ENCODE peak calls at places on chromosomes 11 and 22, in eight cellular contexts. One of them, this sample, is unnamed. For H4K20me1, the result is how much of the 10 kb centered on the place peaks cover.

GRCh38 chr22:42716649-42717127 is 4.0 kb downstream of the A4GALT start:
- DNase-seq in GM23248: no peak
- DNase-seq in IMR-90: no peak
- DNase-seq in mammary epithelial cell: no peak
- DNase-seq in fibroblast of lung: no peak
- DNase-seq in astrocyte: no peak
- DNase-seq in SK-N-SH: no peak
- DNase-seq in HCT116: no peak
- DNase-seq in this sample: no peak

GRCh38 chr11:117862019-117862725 is 14.3 kb downstream of the FXYD6 start:
- DNase-seq in GM23248: no peak
- DNase-seq in IMR-90: no peak
- DNase-seq in mammary epithelial cell: no peak
- DNase-seq in fibroblast of lung: no peak
- DNase-seq in astrocyte: no peak
- DNase-seq in SK-N-SH: no peak
- DNase-seq in HCT116: no peak
- DNase-seq in this sample: no peak

GRCh38 chr22:30872282-30873041 is 96.1 kb downstream of the MORC2 start:
- DNase-seq in GM23248: no peak
- DNase-seq in IMR-90: no peak
- DNase-seq in mammary epithelial cell: no peak
- DNase-seq in fibroblast of lung: no peak
- DNase-seq in astrocyte: no peak
- DNase-seq in SK-N-SH: peak
- DNase-seq in HCT116: no peak
- DNase-seq in this sample: no peak

GRCh38 chr11:121367434-121367833 is 74.9 kb downstream of the SC5D start:
- DNase-seq in GM23248: peak
- DNase-seq in IMR-90: peak
- DNase-seq in mammary epithelial cell: peak
- DNase-seq in fibroblast of lung: no peak
- DNase-seq in astrocyte: no peak
- DNase-seq in SK-N-SH: no peak
- DNase-seq in HCT116: no peak
- DNase-seq in this sample: no peak

GRCh38 chr11:90288207-90288821 is 65.5 kb upstream of the CHORDC1 start:
- DNase-seq in GM23248: peak
- DNase-seq in IMR-90: peak
- DNase-seq in mammary epithelial cell: peak
- DNase-seq in fibroblast of lung: peak
- DNase-seq in astrocyte: peak
- DNase-seq in SK-N-SH: peak
- DNase-seq in HCT116: peak
- DNase-seq in this sample: no peak

GRCh38 chr11:76523147-76523546 is 78.3 kb downstream of the EMSY start:
- DNase-seq in GM23248: no peak
- DNase-seq in IMR-90: no peak
- DNase-seq in mammary epithelial cell: no peak
- DNase-seq in fibroblast of lung: no peak
- DNase-seq in astrocyte: no peak
- DNase-seq in SK-N-SH: no peak
- DNase-seq in HCT116: no peak
- DNase-seq in this sample: no peak

GRCh38 chr11:2677127-2677526 is 22.7 kb downstream of the KCNQ1OT1 start:
- DNase-seq in GM23248: no peak
- DNase-seq in IMR-90: no peak
- DNase-seq in mammary epithelial cell: no peak
- DNase-seq in fibroblast of lung: no peak
- DNase-seq in astrocyte: no peak
- DNase-seq in SK-N-SH: no peak
- DNase-seq in HCT116: no peak
- DNase-seq in this sample: no peak

GRCh38 chr22:44074286-44074984 is 50.3 kb downstream of the PARVB start:
- DNase-seq in GM23248: no peak
- DNase-seq in IMR-90: no peak
- DNase-seq in mammary epithelial cell: no peak
- DNase-seq in fibroblast of lung: no peak
- DNase-seq in astrocyte: no peak
- DNase-seq in SK-N-SH: peak
- DNase-seq in HCT116: no peak
- DNase-seq in this sample: no peak

GRCh38 chr11:20020716-20021115 is 139.6 kb downstream of the DBX1 start:
- DNase-seq in GM23248: no peak
- DNase-seq in IMR-90: no peak
- DNase-seq in mammary epithelial cell: no peak
- DNase-seq in fibroblast of lung: no peak
- DNase-seq in astrocyte: no peak
- DNase-seq in SK-N-SH: no peak
- DNase-seq in HCT116: no peak
- DNase-seq in this sample: no peak

GRCh38 chr11:105361651-105362050 is 222.1 kb upstream of the CARD18 start:
- DNase-seq in GM23248: no peak
- DNase-seq in IMR-90: no peak
- DNase-seq in mammary epithelial cell: peak
- DNase-seq in fibroblast of lung: no peak
- DNase-seq in astrocyte: no peak
- DNase-seq in SK-N-SH: no peak
- DNase-seq in HCT116: no peak
- DNase-seq in this sample: no peak

GRCh38 chr22:49103314-49104052 is 724.2 kb downstream of the BRD1 start:
- DNase-seq in GM23248: no peak
- DNase-seq in IMR-90: no peak
- DNase-seq in mammary epithelial cell: no peak
- DNase-seq in fibroblast of lung: no peak
- DNase-seq in astrocyte: no peak
- DNase-seq in SK-N-SH: peak
- DNase-seq in HCT116: no peak
- DNase-seq in this sample: no peak

GRCh38 chr11:96134622-96135021 is 208.4 kb downstream of the MAML2 start:
- DNase-seq in GM23248: peak
- DNase-seq in IMR-90: peak
- DNase-seq in mammary epithelial cell: peak
- DNase-seq in fibroblast of lung: no peak
- DNase-seq in astrocyte: no peak
- DNase-seq in SK-N-SH: no peak
- DNase-seq in HCT116: no peak
- DNase-seq in this sample: no peak

GRCh38 chr11:11731311-11732083 is 109.7 kb upstream of the GALNT18 start:
- DNase-seq in GM23248: peak
- DNase-seq in IMR-90: peak
- DNase-seq in mammary epithelial cell: peak
- DNase-seq in fibroblast of lung: peak
- DNase-seq in astrocyte: peak
- DNase-seq in SK-N-SH: no peak
- DNase-seq in HCT116: peak
- DNase-seq in this sample: peak

GRCh38 chr22:39966522-39966921 is 6.3 kb downstream of the TMA7B start:
- DNase-seq in GM23248: no peak
- DNase-seq in IMR-90: no peak
- DNase-seq in mammary epithelial cell: no peak
- DNase-seq in fibroblast of lung: no peak
- DNase-seq in astrocyte: no peak
- DNase-seq in SK-N-SH: no peak
- DNase-seq in HCT116: no peak
- DNase-seq in this sample: no peak
- H4K20me1 ChIP-seq in GM23248: under half
- H4K20me1 ChIP-seq in IMR-90: under half
- H4K20me1 ChIP-seq in mammary epithelial cell: under half
- H4K20me1 ChIP-seq in fibroblast of lung: under half
- H4K20me1 ChIP-seq in astrocyte: under half
- H4K20me1 ChIP-seq in SK-N-SH: under half
- H4K20me1 ChIP-seq in HCT116: under half
- H4K20me1 ChIP-seq in this sample: under half

DNA sequence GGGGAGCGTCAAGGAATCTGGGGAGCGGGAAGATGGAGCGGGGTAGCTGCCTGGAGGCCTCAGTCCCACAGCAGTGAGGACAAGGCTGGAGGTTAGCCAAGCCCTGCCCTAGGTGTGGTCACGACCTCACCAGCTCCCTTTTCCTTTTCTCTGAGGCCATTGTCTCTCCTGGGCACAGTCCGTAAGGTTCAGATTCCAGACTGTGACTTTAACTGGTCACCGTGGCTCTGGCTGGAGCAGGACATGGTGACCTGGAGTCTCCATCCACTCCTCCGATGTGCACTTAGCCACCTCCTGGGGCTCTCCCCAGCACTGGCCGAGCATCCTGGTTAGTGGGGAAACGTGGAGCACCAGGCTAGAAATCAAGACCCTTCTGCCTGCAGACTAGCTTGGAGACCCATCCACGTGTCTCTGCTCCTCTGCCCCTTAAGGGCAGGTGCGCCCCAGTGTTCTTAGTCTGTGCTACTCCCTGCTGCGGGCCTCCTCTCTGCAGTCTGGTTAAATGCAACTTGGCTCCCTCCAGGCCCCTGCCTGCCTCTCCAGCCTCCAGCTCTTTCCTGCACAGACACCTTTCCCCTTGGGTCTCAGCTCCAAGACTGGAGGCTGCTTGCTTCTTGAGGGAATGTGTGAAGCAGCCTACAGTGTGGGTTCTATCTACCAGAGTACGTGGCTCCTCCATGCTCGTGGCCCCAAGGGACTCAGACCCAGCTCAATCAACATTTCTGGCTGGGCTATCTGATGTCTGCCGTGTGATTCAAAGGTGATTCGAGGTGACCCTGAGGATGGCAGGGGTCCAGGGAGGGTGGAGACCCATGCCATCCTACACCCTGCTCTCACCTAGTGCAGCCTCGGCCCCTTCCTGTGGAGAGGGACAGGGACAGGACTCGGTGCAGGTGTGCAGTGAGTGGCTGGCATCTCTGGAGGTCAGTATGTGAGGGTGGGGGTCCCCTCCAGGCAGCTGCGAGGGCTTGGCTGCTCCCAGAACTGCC is 5.2 kb downstream of the SLC25A1 start:
- DNase-seq in GM23248: no peak
- DNase-seq in IMR-90: no peak
- DNase-seq in mammary epithelial cell: no peak
- DNase-seq in fibroblast of lung: no peak
- DNase-seq in astrocyte: no peak
- DNase-seq in SK-N-SH: no peak
- DNase-seq in HCT116: no peak
- DNase-seq in this sample: no peak
- H3K9ac ChIP-seq in GM23248: peak
- H3K9ac ChIP-seq in IMR-90: no peak
- H3K9ac ChIP-seq in mammary epithelial cell: no peak
- H3K9ac ChIP-seq in fibroblast of lung: no peak
- H3K9ac ChIP-seq in astrocyte: peak
- H3K9ac ChIP-seq in SK-N-SH: peak
- H3K9ac ChIP-seq in HCT116: peak
- H3K9ac ChIP-seq in this sample: peak

DNA sequence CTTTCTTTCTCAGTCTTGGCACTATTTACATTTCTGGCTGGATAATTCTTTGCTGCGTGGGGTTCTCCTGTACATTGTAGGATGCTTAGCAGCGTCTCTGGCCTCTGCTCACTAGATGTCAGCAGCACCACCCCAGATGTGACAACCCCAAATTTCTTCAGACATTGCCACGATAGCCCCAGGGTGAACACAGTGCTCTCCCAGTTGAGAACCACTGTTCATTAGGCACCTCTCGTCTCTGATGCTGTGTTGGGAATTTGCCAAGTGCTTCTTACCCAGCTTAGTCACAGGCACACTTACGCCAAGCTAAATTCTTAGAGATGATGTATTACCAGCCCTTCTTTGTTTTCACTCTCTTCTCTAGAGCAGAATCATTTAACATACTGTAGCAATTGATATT is 9.4 kb downstream of the TRIM6 start:
- DNase-seq in GM23248: peak
- DNase-seq in IMR-90: peak
- DNase-seq in mammary epithelial cell: peak
- DNase-seq in fibroblast of lung: peak
- DNase-seq in astrocyte: peak
- DNase-seq in SK-N-SH: no peak
- DNase-seq in HCT116: no peak
- DNase-seq in this sample: peak
- H3K4me2 ChIP-seq in GM23248: peak
- H3K4me2 ChIP-seq in IMR-90: peak
- H3K4me2 ChIP-seq in mammary epithelial cell: no peak
- H3K4me2 ChIP-seq in fibroblast of lung: no peak
- H3K4me2 ChIP-seq in astrocyte: peak
- H3K4me2 ChIP-seq in SK-N-SH: peak
- H3K4me2 ChIP-seq in HCT116: no peak
- H3K4me2 ChIP-seq in this sample: no peak

GRCh38 chr11:32435511-32435946 is at the start of gene WT1:
- DNase-seq in GM23248: no peak
- DNase-seq in IMR-90: no peak
- DNase-seq in mammary epithelial cell: no peak
- DNase-seq in fibroblast of lung: no peak
- DNase-seq in astrocyte: no peak
- DNase-seq in SK-N-SH: peak
- DNase-seq in HCT116: no peak
- DNase-seq in this sample: no peak

GRCh38 chr11:32435152-32435480 is 223 bp downstream of the WT1 start:
- DNase-seq in GM23248: no peak
- DNase-seq in IMR-90: no peak
- DNase-seq in mammary epithelial cell: no peak
- DNase-seq in fibroblast of lung: no peak
- DNase-seq in astrocyte: no peak
- DNase-seq in SK-N-SH: no peak
- DNase-seq in HCT116: no peak
- DNase-seq in this sample: no peak

GRCh38 chr11:32434116-32434386 is 1.3 kb downstream of the WT1 start:
- DNase-seq in GM23248: no peak
- DNase-seq in IMR-90: no peak
- DNase-seq in mammary epithelial cell: no peak
- DNase-seq in fibroblast of lung: no peak
- DNase-seq in astrocyte: no peak
- DNase-seq in SK-N-SH: no peak
- DNase-seq in HCT116: no peak
- DNase-seq in this sample: no peak

GRCh38 chr11:32433249-32434115 is 1.9 kb downstream of the WT1 start:
- DNase-seq in GM23248: no peak
- DNase-seq in IMR-90: no peak
- DNase-seq in mammary epithelial cell: no peak
- DNase-seq in fibroblast of lung: no peak
- DNase-seq in astrocyte: no peak
- DNase-seq in SK-N-SH: no peak
- DNase-seq in HCT116: no peak
- DNase-seq in this sample: no peak

DNA sequence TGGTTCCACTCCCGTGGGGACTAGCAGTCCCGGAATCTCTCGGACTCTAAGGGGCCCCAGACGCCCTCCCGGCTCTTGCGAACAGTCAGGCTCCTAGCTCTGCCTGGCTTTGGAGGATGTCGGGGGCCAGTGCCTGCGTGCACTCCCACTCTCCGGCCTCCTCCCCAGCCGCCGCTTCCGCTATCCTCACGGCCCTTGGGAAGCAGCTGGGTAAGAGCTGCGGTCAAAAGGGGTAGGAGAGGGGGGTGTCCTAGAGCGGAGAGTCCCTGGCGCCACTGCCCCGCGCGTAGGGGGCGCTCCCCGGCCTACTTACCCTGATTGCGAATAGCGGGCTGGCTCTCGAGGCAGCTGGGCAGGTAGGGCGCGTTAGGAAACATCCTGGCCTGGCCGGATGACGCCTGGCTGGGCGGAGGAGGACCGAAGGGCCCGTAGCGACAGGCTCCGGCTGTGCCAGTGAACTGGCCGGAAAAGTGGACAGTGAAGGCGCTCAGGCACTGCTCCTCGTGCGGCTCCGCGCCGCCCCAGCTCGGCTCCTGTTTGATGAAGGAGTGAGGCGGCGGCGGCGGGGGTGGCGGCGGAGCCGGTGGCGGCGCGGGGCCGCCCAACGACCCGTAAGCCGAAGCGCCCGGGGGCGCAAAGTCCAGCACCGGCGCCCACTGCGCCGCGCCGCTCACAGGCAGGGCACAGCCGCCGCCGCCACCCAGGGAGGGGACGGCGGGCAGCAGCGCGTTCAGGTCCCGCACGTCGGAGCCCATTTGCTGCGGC is 770 bp downstream of the WT1 start:
- DNase-seq in GM23248: no peak
- DNase-seq in IMR-90: no peak
- DNase-seq in mammary epithelial cell: no peak
- DNase-seq in fibroblast of lung: no peak
- DNase-seq in astrocyte: no peak
- DNase-seq in SK-N-SH: peak
- DNase-seq in HCT116: no peak
- DNase-seq in this sample: no peak
- H4K20me1 ChIP-seq in GM23248: under half
- H4K20me1 ChIP-seq in IMR-90: under half
- H4K20me1 ChIP-seq in mammary epithelial cell: under half
- H4K20me1 ChIP-seq in fibroblast of lung: under half
- H4K20me1 ChIP-seq in astrocyte: under half
- H4K20me1 ChIP-seq in SK-N-SH: under half
- H4K20me1 ChIP-seq in HCT116: under half
- H4K20me1 ChIP-seq in this sample: under half

This sample was measured in keratinocyte.